ENCODE peak calls at places on chromosome 2, in ten cellular contexts. A is fibroblast of mammary gland; M is coronary artery; Z is kidney epithelial cell; F is IMR-90; Q is cardiac fibroblast; O is CD8-positive, alpha-beta T cell; B is A549; S is mesenchymal stem cell; R is endothelial cell of umbilical vein. H is an unnamed sample.

GRCh38 chr2:55106148-55106547 is 55.9 kb upstream of the RTN4 start:
- DNase-seq in O (no peak), B (no peak), R (no peak), S (peak; percentile 63), Z (no peak), M (no peak), A (peak; percentile 50), Q (no peak), F (peak; percentile 66), H (no peak)

GRCh38 chr2:163573652-163574051 is 162.2 kb downstream of the FIGN start:
- DNase-seq in Z (no peak), B (no peak), A (no peak), Q (no peak), F (no peak), R (no peak), O (no peak), M (no peak), S (no peak), H (no peak)

GRCh38 chr2:191030521-191031154 is 16.7 kb upstream of the STAT1 start:
- DNase-seq in R (peak; percentile 78), B (peak; percentile 40), O (no peak), F (peak; percentile 49), A (peak; percentile 63), Z (no peak), Q (peak; percentile 62), S (peak; percentile 63), M (no peak), H (peak; percentile 57)

GRCh38 chr2:13067508-13067907 is 350.8 kb downstream of the TRIB2 start:
- DNase-seq in M (no peak), Q (no peak), F (no peak), Z (no peak), A (no peak), B (no peak), S (no peak), O (no peak), R (no peak), H (no peak)

GRCh38 chr2:156182132-156182531 is 150.4 kb downstream of the NR4A2 start:
- DNase-seq in Z (peak; percentile 42), S (no peak), A (no peak), Q (no peak), R (no peak), B (no peak), F (no peak), M (no peak), O (no peak), H (no peak)

GRCh38 chr2:20577495-20578235 is 73.2 kb downstream of the HS1BP3 start:
- DNase-seq in O (no peak), B (no peak), Z (peak; percentile 90), Q (no peak), S (peak; percentile 65), A (peak; percentile 90), R (peak; percentile 47), M (no peak), F (peak; percentile 85), H (no peak)

GRCh38 chr2:95313296-95314265 is 16.4 kb downstream of the KCNIP3 start:
- DNase-seq in A (no peak), R (no peak), O (no peak), B (no peak), S (no peak), Z (no peak), M (no peak), F (no peak), Q (no peak), H (no peak)

GRCh38 chr2:148237911-148238310 is 217.0 kb downstream of the MBD5 start:
- DNase-seq in S (no peak), B (no peak), A (peak; percentile 43), O (no peak), Z (no peak), R (no peak), M (no peak), F (no peak), Q (no peak), H (no peak)

GRCh38 chr2:73003027-73003426 is 68.5 kb downstream of the SFXN5 start:
- DNase-seq in Q (no peak), F (no peak), O (no peak), B (no peak), S (no peak), Z (no peak), R (no peak), M (peak; percentile 41), A (no peak), H (no peak)

GRCh38 chr2:16051046-16051489 is 110.7 kb downstream of the MYCN start:
- DNase-seq in Q (no peak), O (no peak), R (no peak), M (no peak), B (no peak), F (no peak), A (no peak), Z (no peak), S (no peak), H (no peak)

GRCh38 chr2:219595250-219595649 is 2.4 kb upstream of the STK11IP start:
- DNase-seq in R (no peak), B (no peak), S (peak; percentile 12), M (no peak), A (peak; percentile 11), Z (no peak), F (peak; percentile 27), Q (peak; percentile 78), O (no peak), H (no peak)

GRCh38 chr2:219603784-219604183 is 6.1 kb downstream of the STK11IP start:
- DNase-seq in Q (no peak), F (no peak), S (no peak), Z (no peak), M (no peak), O (no peak), R (no peak), B (no peak), A (no peak), H (no peak)

GRCh38 chr2:219596954-219597551 is 604 bp upstream of the STK11IP start:
- DNase-seq in B (peak; percentile 21), Q (peak; percentile 43), O (no peak), A (peak; percentile 18), Z (no peak), R (no peak), M (no peak), S (no peak), F (peak; percentile 12), H (no peak)

GRCh38 chr2:219597552-219598307 is at the start of gene STK11IP:
- DNase-seq in A (peak; percentile 96), M (peak; percentile 99), O (peak; percentile 87), Z (peak; percentile 90), R (peak; percentile 95), S (peak; percentile 98), Q (peak; percentile 98), B (peak; percentile 99), F (peak; percentile 96), H (peak; percentile 87)

DNA sequence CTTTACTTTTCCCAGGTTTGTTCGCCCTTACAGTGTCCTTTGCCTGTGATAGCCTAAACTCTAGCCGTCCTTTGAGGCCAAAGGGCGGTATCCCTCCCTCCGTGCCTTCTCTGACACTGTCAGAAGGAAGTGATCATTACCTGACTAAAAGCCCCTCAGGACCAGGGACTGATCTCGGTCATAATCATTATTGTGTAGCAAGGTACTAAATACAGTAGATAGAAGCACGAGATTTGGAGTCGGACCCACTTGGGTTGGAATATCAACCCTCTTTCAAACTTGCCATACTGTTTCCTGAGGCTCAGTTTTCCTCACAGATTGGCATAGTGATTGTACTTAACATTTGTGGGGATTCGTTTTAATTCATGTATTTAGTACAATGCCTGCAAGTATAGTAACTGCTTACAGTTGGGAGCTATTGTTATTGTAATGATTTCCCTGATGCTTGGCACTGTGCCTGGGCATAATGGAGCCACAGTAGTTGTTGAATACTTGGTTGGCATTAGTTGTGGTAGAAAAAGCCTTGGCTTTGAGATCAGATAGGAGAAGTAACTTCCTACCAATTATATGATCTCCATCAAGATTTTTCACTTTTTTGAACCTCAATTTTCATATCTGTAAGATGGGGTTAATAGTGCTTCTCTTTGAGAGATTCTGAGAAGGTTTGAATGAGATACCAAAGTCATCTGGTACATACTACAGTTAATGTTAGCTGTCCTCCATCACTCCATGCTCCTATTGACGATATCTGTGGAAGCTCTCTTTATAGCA is 836 bp downstream of the STK11IP start:
- DNase-seq in Q (no peak), R (peak; percentile 39), S (no peak), M (no peak), Z (no peak), A (peak; percentile 8), O (no peak), B (no peak), F (no peak), H (no peak)
- H3K4me3 ChIP-seq in Q (peak overlapping the region; percentile 77), R (peak overlapping the region; percentile 76), S (peak overlapping the region; percentile 84), M (peak overlapping the region; percentile 83), Z (peak overlapping the region; percentile 68), A (peak overlapping the region; percentile 90), O (peak overlapping the region; percentile 90), B (peak overlapping the region; percentile 71), F (peak overlapping the region; percentile 63), H (peak overlapping the region; percentile 100)

GRCh38 chr2:28955492-28955891 is 25.6 kb upstream of the TOGARAM2 start:
- DNase-seq in B (no peak), M (no peak), A (no peak), O (no peak), R (no peak), S (no peak), Q (no peak), Z (no peak), F (no peak), H (no peak)

GRCh38 chr2:28952806-28953190 is 28.3 kb upstream of the TOGARAM2 start:
- DNase-seq in Z (no peak), F (no peak), A (no peak), O (no peak), S (no peak), B (no peak), Q (no peak), R (peak; percentile 60), M (no peak), H (no peak)

GRCh38 chr2:28956890-28957289 is 24.2 kb upstream of the TOGARAM2 start:
- DNase-seq in Q (peak; percentile 15), Z (no peak), S (peak; percentile 35), O (no peak), F (no peak), M (no peak), B (no peak), R (no peak), A (peak; percentile 39), H (no peak)

GRCh38 chr2:28958689-28959088 is 22.4 kb upstream of the TOGARAM2 start:
- DNase-seq in R (peak; percentile 66), A (peak; percentile 78), B (peak; percentile 83), Z (no peak), O (peak; percentile 15), S (peak; percentile 77), Q (peak; percentile 86), M (peak; percentile 82), F (peak; percentile 74), H (peak; percentile 62)

GRCh38 chr2:28956415-28956826 is 24.7 kb upstream of the TOGARAM2 start:
- DNase-seq in Q (peak; percentile 34), R (no peak), M (no peak), S (peak; percentile 54), F (no peak), O (no peak), A (peak; percentile 41), Z (no peak), B (no peak), H (no peak)
- H3K4me3 ChIP-seq in Q (no peak overlapping the region), R (no peak overlapping the region), M (no peak overlapping the region), S (peak overlapping the region; percentile 66), F (no peak overlapping the region), O (no peak overlapping the region), A (peak overlapping the region; percentile 10), Z (no peak overlapping the region), B (no peak overlapping the region), H (no peak overlapping the region)

GRCh38 chr2:33949371-33949770 is 350.3 kb upstream of the FAM98A start:
- DNase-seq in F (no peak), S (no peak), Z (no peak), Q (no peak), B (no peak), O (no peak), M (no peak), A (no peak), R (no peak), H (no peak)
- H3K4me3 ChIP-seq in F (no peak overlapping the region), S (no peak overlapping the region), Z (no peak overlapping the region), Q (no peak overlapping the region), B (no peak overlapping the region), O (no peak overlapping the region), M (no peak overlapping the region), A (no peak overlapping the region), R (no peak overlapping the region), H (no peak overlapping the region)

GRCh38 chr2:8452979-8453903 is 228.6 kb upstream of the ID2 start:
- DNase-seq in Z (no peak), M (peak; percentile 63), Q (no peak), B (no peak), A (peak; percentile 15), F (peak; percentile 14), R (no peak), S (no peak), O (no peak), H (no peak)
- H3K4me3 ChIP-seq in Z (no peak overlapping the region), M (peak overlapping the region; percentile 25), Q (no peak overlapping the region), B (no peak overlapping the region), A (no peak overlapping the region), F (no peak overlapping the region), R (no peak overlapping the region), S (no peak overlapping the region), O (no peak overlapping the region), H (no peak overlapping the region)

H was measured in CD4-positive, alpha-beta memory T cell.